ENCODE peak calls at places on chromosomes 2 and 18, in four cellular contexts. L is dorsolateral prefrontal cortex; B is coronary artery; N is CD8-positive, alpha-beta T cell. I is an unnamed sample.
A peak's percentile ranks its signal among the peaks of the same experiment; 100 is the strongest.

GRCh38 chr2:37870829-37871228 is 54.3 kb upstream of the RMDN2 start:
- DNase-seq in N (no peak), L (no peak), B (no peak), I (no peak)

GRCh38 chr2:3468296-3468988 is 50.9 kb downstream of the ADI1 start:
- DNase-seq in B (no peak), N (no peak), L (no peak), I (no peak)

GRCh38 chr2:67039701-67040100 is 357.4 kb upstream of the ETAA1 start:
- DNase-seq in B (no peak), L (no peak), N (no peak), I (no peak)

GRCh38 chr2:134029478-134029877 is 224.4 kb upstream of the MGAT5 start:
- DNase-seq in N (no peak), L (no peak), B (no peak), I (no peak)

GRCh38 chr2:10265328-10266132 is 37.2 kb upstream of the HPCAL1 start:
- DNase-seq in B (no peak), N (no peak), L (peak; percentile 23), I (no peak)

GRCh38 chr2:33595385-33595784 is 3.7 kb downstream of the FAM98A start:
- DNase-seq in B (no peak), L (no peak), N (no peak), I (no peak)

GRCh38 chr18:29749699-29750098 is 1292.8 kb downstream of the DSC3 start:
- DNase-seq in N (no peak), B (no peak), L (no peak), I (no peak)

GRCh38 chr2:51510298-51510697 is 478.4 kb upstream of the NRXN1 start:
- DNase-seq in B (no peak), N (no peak), L (no peak), I (no peak)

GRCh38 chr2:129275706-129276105 is 703.8 kb upstream of the RAB6C start:
- DNase-seq in B (no peak), N (no peak), L (no peak), I (no peak)

GRCh38 chr18:74436158-74436755 is 20.9 kb downstream of the DIPK1C start:
- DNase-seq in B (no peak), N (no peak), L (no peak), I (no peak)

GRCh38 chr2:35997488-35997887 is 358.1 kb upstream of the CRIM1 start:
- DNase-seq in N (no peak), B (no peak), L (no peak), I (no peak)

GRCh38 chr2:172921538-172922236 is 154.0 kb upstream of the MAP3K20 start:
- DNase-seq in B (no peak), N (no peak), L (no peak), I (no peak)

GRCh38 chr2:68831688-68832087 is 39.5 kb downstream of the BMP10 start:
- DNase-seq in B (no peak), N (no peak), L (no peak), I (no peak)

GRCh38 chr2:126902152-126902835 is 3.6 kb downstream of the TEX51 start:
- DNase-seq in L (no peak), B (peak; percentile 59), N (no peak), I (no peak)

GRCh38 chr2:20620696-20621365 is 30.1 kb downstream of the HS1BP3 start:
- DNase-seq in N (no peak), L (peak; percentile 18), B (peak; percentile 73), I (no peak)

GRCh38 chr2:230160112-230160660 is 59.6 kb downstream of the SP110 start:
- DNase-seq in N (peak; percentile 37), B (no peak), L (no peak), I (no peak)

GRCh38 chr18:73487956-73488355 is 620.2 kb upstream of the NETO1 start:
- DNase-seq in L (no peak), N (no peak), B (no peak), I (no peak)

GRCh38 chr2:77210725-77211124 is 311.5 kb downstream of the LRRTM4 start:
- DNase-seq in N (no peak), B (no peak), L (no peak), I (no peak)

GRCh38 chr2:23487735-23488492 is 102.9 kb downstream of the KLHL29 start:
- DNase-seq in L (no peak), B (no peak), N (no peak), I (no peak)

GRCh38 chr18:56575819-56576663 is 62.4 kb downstream of the TXNL1 start:
- DNase-seq in L (no peak), B (no peak), N (no peak), I (no peak)

GRCh38 chr2:128197059-128197458 is 106.1 kb downstream of the UGGT1 start:
- DNase-seq in L (no peak), B (no peak), N (no peak), I (no peak)

GRCh38 chr2:128198666-128199065 is 107.7 kb downstream of the UGGT1 start:
- DNase-seq in B (no peak), L (no peak), N (no peak), I (no peak)

GRCh38 chr2:128199141-128199540 is 108.1 kb downstream of the UGGT1 start:
- DNase-seq in B (no peak), N (no peak), L (no peak), I (no peak)

GRCh38 chr2:128195435-128195984 is 104.5 kb downstream of the UGGT1 start:
- DNase-seq in L (no peak), N (no peak), B (no peak), I (no peak)

GRCh38 chr2:128196026-128196822 is 105.2 kb downstream of the UGGT1 start:
- DNase-seq in N (no peak), B (no peak), L (no peak), I (no peak)
- H3K27ac ChIP-seq in N (no peak overlapping the region), B (no peak overlapping the region), L (no peak overlapping the region), I (no peak overlapping the region)

GRCh38 chr2:201154615-201155014 is 28.3 kb upstream of the CASP10 start:
- DNase-seq in N (no peak), L (no peak), B (no peak), I (no peak)

GRCh38 chr2:201157694-201158093 is 25.2 kb upstream of the CASP10 start:
- DNase-seq in L (no peak), B (no peak), N (no peak), I (no peak)

GRCh38 chr2:201152999-201153398 is 29.9 kb upstream of the CASP10 start:
- DNase-seq in L (no peak), B (no peak), N (no peak), I (no peak)

GRCh38 chr2:201158111-201158929 is 24.6 kb upstream of the CASP10 start:
- DNase-seq in L (peak; percentile 55), N (peak; percentile 42), B (no peak), I (no peak)

DNA sequence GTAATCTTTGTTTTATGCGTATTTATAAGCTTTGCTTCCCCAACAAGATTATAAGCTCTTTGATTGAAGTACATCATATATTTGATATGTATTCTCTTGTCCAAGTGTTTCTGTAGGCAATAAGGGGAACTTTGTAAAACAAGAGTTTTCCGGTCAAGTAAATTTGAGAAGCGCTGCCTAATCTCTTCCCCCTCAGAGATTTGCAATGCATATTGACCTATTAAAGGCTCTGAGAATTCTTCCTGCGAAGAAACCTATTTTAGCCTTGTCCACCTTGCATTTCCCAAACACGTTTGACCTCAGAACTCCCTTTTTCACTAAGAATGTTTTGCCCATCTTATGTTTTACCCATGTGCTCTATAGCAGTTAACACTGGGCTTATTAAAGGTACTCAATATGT is 26.9 kb upstream of the CASP10 start:
- DNase-seq in L (no peak), B (no peak), N (no peak), I (no peak)
- H3K27ac ChIP-seq in L (peak overlapping the region; percentile 0), B (no peak overlapping the region), N (no peak overlapping the region), I (no peak overlapping the region)

GRCh38 chr2:109199790-109200189 is 70.8 kb downstream of the SH3RF3 start:
- DNase-seq in N (no peak), L (no peak), B (no peak), I (no peak)

GRCh38 chr2:109203246-109204011 is 74.4 kb downstream of the SH3RF3 start:
- DNase-seq in L (no peak), B (no peak), N (no peak), I (no peak)

GRCh38 chr2:109202486-109202885 is 73.5 kb downstream of the SH3RF3 start:
- DNase-seq in L (no peak), N (no peak), B (no peak), I (no peak)

GRCh38 chr2:109200616-109201464 is 71.8 kb downstream of the SH3RF3 start:
- DNase-seq in N (no peak), B (no peak), L (no peak), I (no peak)

DNA sequence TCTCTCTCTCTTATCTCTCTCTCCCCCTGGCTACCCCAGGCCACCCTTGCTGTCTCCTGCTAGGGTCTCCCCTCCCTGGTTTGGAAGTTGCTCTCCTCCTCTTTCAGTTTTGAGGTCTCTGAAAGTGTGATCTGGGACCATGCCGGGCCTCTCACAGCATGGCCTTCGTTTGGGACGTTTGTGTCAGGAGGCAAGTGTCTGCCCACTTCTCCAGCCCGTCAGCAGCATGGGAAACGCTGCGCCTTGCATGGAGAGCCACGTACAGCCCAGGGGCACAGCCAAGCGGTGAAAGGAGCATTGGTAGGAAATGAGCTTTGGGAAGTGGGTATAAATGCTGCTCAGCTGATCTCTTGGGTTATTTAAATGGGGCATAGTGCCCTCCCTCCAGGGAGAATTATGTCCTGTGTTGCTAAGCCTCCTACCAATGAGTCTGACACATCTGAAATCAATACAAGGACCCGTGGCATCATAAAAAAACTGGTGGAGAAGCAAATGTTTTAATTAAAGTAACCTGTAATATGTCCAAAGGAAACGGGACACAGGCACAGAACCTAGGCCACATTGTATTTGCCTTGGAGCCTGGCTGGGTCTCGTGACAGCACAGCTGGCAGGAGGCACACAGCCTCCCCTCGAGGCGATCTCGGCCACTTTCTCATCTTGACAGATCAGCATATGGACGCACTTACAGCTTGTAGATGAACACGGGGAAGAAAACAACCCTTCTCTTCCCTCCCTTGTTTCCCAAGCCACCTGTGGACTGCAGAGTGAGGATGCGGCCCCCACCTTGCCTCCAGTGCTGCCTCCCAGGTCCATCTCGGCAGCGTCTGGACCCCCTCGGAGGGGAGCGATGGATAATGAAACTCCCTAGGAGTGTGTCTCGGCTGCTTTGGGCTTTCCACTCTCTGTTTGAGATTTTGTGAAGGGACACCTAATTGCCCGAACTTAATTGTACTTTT is 72.7 kb downstream of the SH3RF3 start:
- DNase-seq in B (no peak), N (no peak), L (no peak), I (no peak)
- H3K27ac ChIP-seq in B (peak overlapping the region; percentile 54), N (no peak overlapping the region), L (no peak overlapping the region), I (no peak overlapping the region)

GRCh38 chr2:219123356-219124143 is 37.1 kb downstream of the NHEJ1 start:
- DNase-seq in B (no peak), L (no peak), N (no peak), I (no peak)

GRCh38 chr2:219125886-219126270 is 34.7 kb downstream of the NHEJ1 start:
- DNase-seq in L (no peak), N (no peak), B (no peak), I (no peak)

GRCh38 chr2:219124379-219125110 is 36.1 kb downstream of the NHEJ1 start:
- DNase-seq in B (no peak), N (peak; percentile 4), L (no peak), I (no peak)

GRCh38 chr2:219126555-219126954 is 34.1 kb downstream of the NHEJ1 start:
- DNase-seq in B (no peak), L (no peak), N (no peak), I (no peak)

DNA sequence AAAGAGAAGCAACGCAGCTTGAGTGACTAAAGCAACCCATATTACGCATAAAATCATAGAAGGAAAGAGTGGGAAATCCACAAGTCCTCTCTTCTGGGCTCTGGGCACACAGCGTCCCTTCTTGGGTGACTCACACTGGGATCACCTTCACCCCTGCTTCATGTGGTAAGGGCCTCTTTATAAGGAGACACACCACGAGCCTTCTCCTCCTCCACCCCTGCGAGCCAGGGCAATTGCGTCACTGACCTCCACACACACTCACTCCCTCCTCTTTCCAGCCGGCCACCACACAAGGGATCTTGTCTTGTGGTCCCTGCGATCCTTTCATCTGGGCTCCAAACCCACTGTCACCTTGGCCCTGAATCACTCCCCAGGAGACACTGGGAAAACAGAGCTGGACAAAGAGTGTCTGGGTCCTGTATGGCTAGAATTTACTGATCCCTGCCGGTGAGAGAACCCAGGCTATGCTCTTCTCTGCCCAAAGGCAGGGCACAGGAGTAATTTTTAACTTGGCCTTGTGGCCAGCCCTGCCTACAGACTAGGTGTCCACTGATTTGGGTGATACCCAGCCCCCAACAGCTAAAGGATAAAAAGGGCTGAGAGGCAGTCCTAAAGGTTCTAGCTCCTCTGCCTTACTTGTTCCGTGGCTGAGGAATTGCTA is 35.3 kb downstream of the NHEJ1 start:
- DNase-seq in N (no peak), B (no peak), L (no peak), I (no peak)
- H3K27ac ChIP-seq in N (no peak overlapping the region), B (no peak overlapping the region), L (no peak overlapping the region), I (no peak overlapping the region)